ENCODE peak calls at places on chromosomes 5 and 9, in seven cellular contexts. One of them, this sample, is unnamed.

GRCh38 chr9:104868687-104869404 is 59.1 kb downstream of the ABCA1 start:
- DNase-seq in brain microvascular endothelial cell: peak; percentile 93
- DNase-seq in GM23338: peak; percentile 91
- DNase-seq in BE2C: no peak
- DNase-seq in IMR-90: peak; percentile 91
- DNase-seq in naive thymus-derived CD4-positive, alpha-beta T cell: no peak
- DNase-seq in left ventricle myocardium inferior: peak; percentile 69
- DNase-seq in this sample: peak; percentile 80

GRCh38 chr5:6370580-6370979 is 7.8 kb downstream of the MED10 start:
- DNase-seq in brain microvascular endothelial cell: no peak
- DNase-seq in GM23338: peak; percentile 20
- DNase-seq in BE2C: no peak
- DNase-seq in IMR-90: no peak
- DNase-seq in naive thymus-derived CD4-positive, alpha-beta T cell: no peak
- DNase-seq in left ventricle myocardium inferior: no peak
- DNase-seq in this sample: no peak

GRCh38 chr9:121888438-121888775 is 204.7 kb downstream of the TTLL11 start:
- DNase-seq in brain microvascular endothelial cell: peak; percentile 95
- DNase-seq in GM23338: no peak
- DNase-seq in BE2C: no peak
- DNase-seq in IMR-90: peak; percentile 85
- DNase-seq in naive thymus-derived CD4-positive, alpha-beta T cell: no peak
- DNase-seq in left ventricle myocardium inferior: no peak
- DNase-seq in this sample: peak; percentile 45

GRCh38 chr5:150286820-150287219 is 2.8 kb downstream of the CAMK2A start:
- DNase-seq in brain microvascular endothelial cell: no peak
- DNase-seq in GM23338: peak; percentile 83
- DNase-seq in BE2C: peak; percentile 77
- DNase-seq in IMR-90: no peak
- DNase-seq in naive thymus-derived CD4-positive, alpha-beta T cell: no peak
- DNase-seq in left ventricle myocardium inferior: no peak
- DNase-seq in this sample: no peak

GRCh38 chr5:135441919-135442318 is 5.2 kb downstream of the DCANP1 start:
- DNase-seq in brain microvascular endothelial cell: no peak
- DNase-seq in GM23338: no peak
- DNase-seq in BE2C: no peak
- DNase-seq in IMR-90: no peak
- DNase-seq in naive thymus-derived CD4-positive, alpha-beta T cell: no peak
- DNase-seq in left ventricle myocardium inferior: no peak
- DNase-seq in this sample: no peak

GRCh38 chr9:129278391-129279237 is 100.6 kb upstream of the IER5L start:
- DNase-seq in brain microvascular endothelial cell: peak; percentile 62
- DNase-seq in GM23338: peak; percentile 71
- DNase-seq in BE2C: peak; percentile 45
- DNase-seq in IMR-90: no peak
- DNase-seq in naive thymus-derived CD4-positive, alpha-beta T cell: no peak
- DNase-seq in left ventricle myocardium inferior: peak; percentile 12
- DNase-seq in this sample: peak; percentile 12

GRCh38 chr9:74824654-74825053 is 63.1 kb downstream of the TRPM6 start:
- DNase-seq in brain microvascular endothelial cell: peak; percentile 92
- DNase-seq in GM23338: no peak
- DNase-seq in BE2C: no peak
- DNase-seq in IMR-90: no peak
- DNase-seq in naive thymus-derived CD4-positive, alpha-beta T cell: no peak
- DNase-seq in left ventricle myocardium inferior: no peak
- DNase-seq in this sample: peak; percentile 38

GRCh38 chr9:78439192-78439865 is 142.4 kb downstream of the PSAT1 start:
- DNase-seq in brain microvascular endothelial cell: peak; percentile 87
- DNase-seq in GM23338: peak; percentile 94
- DNase-seq in BE2C: peak; percentile 80
- DNase-seq in IMR-90: peak; percentile 89
- DNase-seq in naive thymus-derived CD4-positive, alpha-beta T cell: peak; percentile 40
- DNase-seq in left ventricle myocardium inferior: peak; percentile 65
- DNase-seq in this sample: peak; percentile 86

GRCh38 chr5:105145152-105145551 is 1582.6 kb upstream of the NUDT12 start:
- DNase-seq in brain microvascular endothelial cell: no peak
- DNase-seq in GM23338: no peak
- DNase-seq in BE2C: no peak
- DNase-seq in IMR-90: no peak
- DNase-seq in naive thymus-derived CD4-positive, alpha-beta T cell: no peak
- DNase-seq in left ventricle myocardium inferior: no peak
- DNase-seq in this sample: no peak

GRCh38 chr9:122218885-122219855 is 9.6 kb downstream of the LHX6 start:
- DNase-seq in brain microvascular endothelial cell: no peak
- DNase-seq in GM23338: peak; percentile 69
- DNase-seq in BE2C: no peak
- DNase-seq in IMR-90: peak; percentile 26
- DNase-seq in naive thymus-derived CD4-positive, alpha-beta T cell: no peak
- DNase-seq in left ventricle myocardium inferior: no peak
- DNase-seq in this sample: no peak

GRCh38 chr9:35518981-35519679 is 29.2 kb downstream of the RUSC2 start:
- DNase-seq in brain microvascular endothelial cell: peak; percentile 27
- DNase-seq in GM23338: peak; percentile 33
- DNase-seq in BE2C: no peak
- DNase-seq in IMR-90: peak; percentile 58
- DNase-seq in naive thymus-derived CD4-positive, alpha-beta T cell: no peak
- DNase-seq in left ventricle myocardium inferior: no peak
- DNase-seq in this sample: peak; percentile 73

GRCh38 chr5:159552751-159553150 is 222.5 kb upstream of the IL12B start:
- DNase-seq in brain microvascular endothelial cell: peak; percentile 48
- DNase-seq in GM23338: no peak
- DNase-seq in BE2C: no peak
- DNase-seq in IMR-90: peak; percentile 45
- DNase-seq in naive thymus-derived CD4-positive, alpha-beta T cell: no peak
- DNase-seq in left ventricle myocardium inferior: no peak
- DNase-seq in this sample: no peak

GRCh38 chr9:129383005-129383414 is 204.9 kb upstream of the IER5L start:
- DNase-seq in brain microvascular endothelial cell: no peak
- DNase-seq in GM23338: peak; percentile 58
- DNase-seq in BE2C: no peak
- DNase-seq in IMR-90: no peak
- DNase-seq in naive thymus-derived CD4-positive, alpha-beta T cell: no peak
- DNase-seq in left ventricle myocardium inferior: peak; percentile 53
- DNase-seq in this sample: peak; percentile 91

GRCh38 chr9:7770102-7770501 is 29.5 kb downstream of the DMAC1 start:
- DNase-seq in brain microvascular endothelial cell: no peak
- DNase-seq in GM23338: no peak
- DNase-seq in BE2C: no peak
- DNase-seq in IMR-90: no peak
- DNase-seq in naive thymus-derived CD4-positive, alpha-beta T cell: no peak
- DNase-seq in left ventricle myocardium inferior: no peak
- DNase-seq in this sample: no peak

GRCh38 chr9:7086389-7086788 is 328.6 kb downstream of the KDM4C start:
- DNase-seq in brain microvascular endothelial cell: no peak
- DNase-seq in GM23338: no peak
- DNase-seq in BE2C: no peak
- DNase-seq in IMR-90: no peak
- DNase-seq in naive thymus-derived CD4-positive, alpha-beta T cell: no peak
- DNase-seq in left ventricle myocardium inferior: no peak
- DNase-seq in this sample: no peak

GRCh38 chr9:4530375-4530774 is 40.1 kb downstream of the SLC1A1 start:
- DNase-seq in brain microvascular endothelial cell: no peak
- DNase-seq in GM23338: no peak
- DNase-seq in BE2C: no peak
- DNase-seq in IMR-90: no peak
- DNase-seq in naive thymus-derived CD4-positive, alpha-beta T cell: no peak
- DNase-seq in left ventricle myocardium inferior: no peak
- DNase-seq in this sample: no peak

GRCh38 chr5:107704686-107705389 is 34.1 kb upstream of the EFNA5 start:
- DNase-seq in brain microvascular endothelial cell: no peak
- DNase-seq in GM23338: no peak
- DNase-seq in BE2C: peak; percentile 82
- DNase-seq in IMR-90: no peak
- DNase-seq in naive thymus-derived CD4-positive, alpha-beta T cell: no peak
- DNase-seq in left ventricle myocardium inferior: no peak
- DNase-seq in this sample: no peak

GRCh38 chr9:4844031-4844430 is 51.3 kb downstream of the RCL1 start:
- DNase-seq in brain microvascular endothelial cell: no peak
- DNase-seq in GM23338: no peak
- DNase-seq in BE2C: no peak
- DNase-seq in IMR-90: no peak
- DNase-seq in naive thymus-derived CD4-positive, alpha-beta T cell: no peak
- DNase-seq in left ventricle myocardium inferior: no peak
- DNase-seq in this sample: no peak

GRCh38 chr9:98707158-98708102 is 1.3 kb downstream of the GABBR2 start:
- DNase-seq in brain microvascular endothelial cell: peak; percentile 52
- DNase-seq in GM23338: peak; percentile 94
- DNase-seq in BE2C: peak; percentile 77
- DNase-seq in IMR-90: peak; percentile 85
- DNase-seq in naive thymus-derived CD4-positive, alpha-beta T cell: no peak
- DNase-seq in left ventricle myocardium inferior: peak; percentile 39
- DNase-seq in this sample: no peak

GRCh38 chr5:154737667-154738320 is 17.4 kb upstream of the LARP1 start:
- DNase-seq in brain microvascular endothelial cell: no peak
- DNase-seq in GM23338: no peak
- DNase-seq in BE2C: no peak
- DNase-seq in IMR-90: no peak
- DNase-seq in naive thymus-derived CD4-positive, alpha-beta T cell: no peak
- DNase-seq in left ventricle myocardium inferior: no peak
- DNase-seq in this sample: no peak

GRCh38 chr9:35844628-35845301 is 15.7 kb downstream of the TMEM8B start:
- DNase-seq in brain microvascular endothelial cell: peak; percentile 86
- DNase-seq in GM23338: peak; percentile 64
- DNase-seq in BE2C: no peak
- DNase-seq in IMR-90: peak; percentile 94
- DNase-seq in naive thymus-derived CD4-positive, alpha-beta T cell: no peak
- DNase-seq in left ventricle myocardium inferior: no peak
- DNase-seq in this sample: no peak

GRCh38 chr5:176553260-176554085 is 4.3 kb downstream of the CDHR2 start:
- DNase-seq in brain microvascular endothelial cell: no peak
- DNase-seq in GM23338: no peak
- DNase-seq in BE2C: no peak
- DNase-seq in IMR-90: no peak
- DNase-seq in naive thymus-derived CD4-positive, alpha-beta T cell: no peak
- DNase-seq in left ventricle myocardium inferior: no peak
- DNase-seq in this sample: no peak

GRCh38 chr5:61408476-61409168 is 76.6 kb downstream of the ZSWIM6 start:
- DNase-seq in brain microvascular endothelial cell: peak; percentile 100
- DNase-seq in GM23338: peak; percentile 98
- DNase-seq in BE2C: peak; percentile 98
- DNase-seq in IMR-90: peak; percentile 99
- DNase-seq in naive thymus-derived CD4-positive, alpha-beta T cell: peak; percentile 94
- DNase-seq in left ventricle myocardium inferior: peak; percentile 100
- DNase-seq in this sample: peak; percentile 100

GRCh38 chr5:172674155-172674554 is 33.1 kb downstream of the NEURL1B start:
- DNase-seq in brain microvascular endothelial cell: no peak
- DNase-seq in GM23338: no peak
- DNase-seq in BE2C: no peak
- DNase-seq in IMR-90: no peak
- DNase-seq in naive thymus-derived CD4-positive, alpha-beta T cell: no peak
- DNase-seq in left ventricle myocardium inferior: no peak
- DNase-seq in this sample: peak; percentile 59

GRCh38 chr9:112819635-112820496 is 69.3 kb downstream of the SNX30 start:
- DNase-seq in brain microvascular endothelial cell: peak; percentile 59
- DNase-seq in GM23338: peak; percentile 91
- DNase-seq in BE2C: peak; percentile 49
- DNase-seq in IMR-90: peak; percentile 85
- DNase-seq in naive thymus-derived CD4-positive, alpha-beta T cell: no peak
- DNase-seq in left ventricle myocardium inferior: peak; percentile 39
- DNase-seq in this sample: peak; percentile 49

GRCh38 chr9:131758972-131759647 is 19.2 kb upstream of the RAPGEF1 start:
- DNase-seq in brain microvascular endothelial cell: no peak
- DNase-seq in GM23338: no peak
- DNase-seq in BE2C: no peak
- DNase-seq in IMR-90: peak; percentile 25
- DNase-seq in naive thymus-derived CD4-positive, alpha-beta T cell: no peak
- DNase-seq in left ventricle myocardium inferior: no peak
- DNase-seq in this sample: no peak

GRCh38 chr9:134386951-134387831 is 60.9 kb downstream of the RXRA start:
- DNase-seq in brain microvascular endothelial cell: no peak
- DNase-seq in GM23338: no peak
- DNase-seq in BE2C: no peak
- DNase-seq in IMR-90: peak; percentile 24
- DNase-seq in naive thymus-derived CD4-positive, alpha-beta T cell: no peak
- DNase-seq in left ventricle myocardium inferior: no peak
- DNase-seq in this sample: peak; percentile 86

GRCh38 chr5:95090774-95091173 is 194.1 kb downstream of the MCTP1 start:
- DNase-seq in brain microvascular endothelial cell: no peak
- DNase-seq in GM23338: no peak
- DNase-seq in BE2C: no peak
- DNase-seq in IMR-90: no peak
- DNase-seq in naive thymus-derived CD4-positive, alpha-beta T cell: no peak
- DNase-seq in left ventricle myocardium inferior: no peak
- DNase-seq in this sample: no peak
- H3K36me3 ChIP-seq in brain microvascular endothelial cell: no peaks in the 10 kb centered on the region
- H3K36me3 ChIP-seq in GM23338: no peaks in the 10 kb centered on the region
- H3K36me3 ChIP-seq in BE2C: no peaks in the 10 kb centered on the region
- H3K36me3 ChIP-seq in IMR-90: no peaks in the 10 kb centered on the region
- H3K36me3 ChIP-seq in naive thymus-derived CD4-positive, alpha-beta T cell: no peaks in the 10 kb centered on the region
- H3K36me3 ChIP-seq in left ventricle myocardium inferior: no peaks in the 10 kb centered on the region
- H3K36me3 ChIP-seq in this sample: no peaks in the 10 kb centered on the region

GRCh38 chr5:132886064-132886823 is 12.8 kb downstream of the LEAP2 start:
- DNase-seq in brain microvascular endothelial cell: no peak
- DNase-seq in GM23338: peak; percentile 33
- DNase-seq in BE2C: no peak
- DNase-seq in IMR-90: no peak
- DNase-seq in naive thymus-derived CD4-positive, alpha-beta T cell: no peak
- DNase-seq in left ventricle myocardium inferior: no peak
- DNase-seq in this sample: no peak
- H3K36me3 ChIP-seq in brain microvascular endothelial cell: peaks cover 68% of the 10 kb centered on the region
- H3K36me3 ChIP-seq in GM23338: peaks cover 47% of the 10 kb centered on the region
- H3K36me3 ChIP-seq in BE2C: peaks cover 66% of the 10 kb centered on the region
- H3K36me3 ChIP-seq in IMR-90: peaks cover 45% of the 10 kb centered on the region
- H3K36me3 ChIP-seq in naive thymus-derived CD4-positive, alpha-beta T cell: peaks cover 15% of the 10 kb centered on the region
- H3K36me3 ChIP-seq in left ventricle myocardium inferior: peaks cover 85% of the 10 kb centered on the region
- H3K36me3 ChIP-seq in this sample: peaks cover 93% of the 10 kb centered on the region

GRCh38 chr9:96758845-96759673 is 18.8 kb downstream of the ZNF510 start:
- DNase-seq in brain microvascular endothelial cell: no peak
- DNase-seq in GM23338: peak; percentile 22
- DNase-seq in BE2C: no peak
- DNase-seq in IMR-90: no peak
- DNase-seq in naive thymus-derived CD4-positive, alpha-beta T cell: no peak
- DNase-seq in left ventricle myocardium inferior: no peak
- DNase-seq in this sample: no peak
- H3K36me3 ChIP-seq in brain microvascular endothelial cell: peaks cover 51% of the 10 kb centered on the region
- H3K36me3 ChIP-seq in GM23338: peaks cover 74% of the 10 kb centered on the region
- H3K36me3 ChIP-seq in BE2C: peaks cover 56% of the 10 kb centered on the region
- H3K36me3 ChIP-seq in IMR-90: peaks cover 37% of the 10 kb centered on the region
- H3K36me3 ChIP-seq in naive thymus-derived CD4-positive, alpha-beta T cell: peaks cover 39% of the 10 kb centered on the region
- H3K36me3 ChIP-seq in left ventricle myocardium inferior: peaks cover 96% of the 10 kb centered on the region
- H3K36me3 ChIP-seq in this sample: peaks cover 94% of the 10 kb centered on the region

GRCh38 chr5:157331807-157332206 is 65.9 kb downstream of the CYFIP2 start:
- DNase-seq in brain microvascular endothelial cell: no peak
- DNase-seq in GM23338: no peak
- DNase-seq in BE2C: no peak
- DNase-seq in IMR-90: no peak
- DNase-seq in naive thymus-derived CD4-positive, alpha-beta T cell: no peak
- DNase-seq in left ventricle myocardium inferior: no peak
- DNase-seq in this sample: no peak
- H3K36me3 ChIP-seq in brain microvascular endothelial cell: no peaks in the 10 kb centered on the region
- H3K36me3 ChIP-seq in GM23338: peaks cover 25% of the 10 kb centered on the region
- H3K36me3 ChIP-seq in BE2C: no peaks in the 10 kb centered on the region
- H3K36me3 ChIP-seq in IMR-90: no peaks in the 10 kb centered on the region
- H3K36me3 ChIP-seq in naive thymus-derived CD4-positive, alpha-beta T cell: peaks cover 44% of the 10 kb centered on the region
- H3K36me3 ChIP-seq in left ventricle myocardium inferior: peaks cover 18% of the 10 kb centered on the region
- H3K36me3 ChIP-seq in this sample: no peaks in the 10 kb centered on the region